ENCODE peak calls at places on chromosomes 6 and 20, in five cellular contexts. M is ELR, U is GM13977, S is tibial nerve, F is SK-N-MC. J is an unnamed sample.

GRCh38 chr6:107068691-107069630 is 41.0 kb downstream of the MTRES1 start:
- DNase-seq in F (no peak), M (no peak), S (no peak), U (no peak), J (no peak)

GRCh38 chr6:33694401-33694931 is 17.0 kb downstream of the UQCC2 start:
- DNase-seq in M (peak), F (no peak), U (no peak), S (no peak), J (peak)

GRCh38 chr20:22490287-22491187 is 93.8 kb downstream of the FOXA2 start:
- DNase-seq in M (no peak), S (no peak), F (no peak), U (no peak), J (peak)

GRCh38 chr6:111248789-111249188 is 161.5 kb downstream of the SLC16A10 start:
- DNase-seq in S (no peak), F (no peak), M (no peak), U (no peak), J (no peak)

GRCh38 chr6:11609324-11610071 is 71.9 kb downstream of the TMEM170B start:
- DNase-seq in F (no peak), M (peak), U (no peak), S (no peak), J (peak)

GRCh38 chr6:30821862-30822784 is 62.2 kb upstream of the DDR1 start:
- DNase-seq in M (peak), F (no peak), U (peak), S (peak), J (peak)

GRCh38 chr20:48406462-48407235 is 421.1 kb downstream of the PREX1 start:
- DNase-seq in U (no peak), S (no peak), M (no peak), F (no peak), J (no peak)

GRCh38 chr6:152634773-152635172 is 2.4 kb downstream of the SYNE1 start:
- DNase-seq in S (no peak), F (no peak), U (no peak), M (no peak), J (no peak)

GRCh38 chr6:82612475-82612874 is 248.9 kb downstream of the TPBG start:
- DNase-seq in M (no peak), U (no peak), F (no peak), S (no peak), J (peak)

GRCh38 chr6:118881440-118882313 is 12.3 kb upstream of the ASF1A start:
- DNase-seq in S (no peak), M (no peak), F (no peak), U (no peak), J (no peak)

GRCh38 chr6:43541774-43542471 is 25.0 kb downstream of the POLR1C start:
- DNase-seq in F (no peak), U (peak), S (no peak), M (no peak), J (no peak)

GRCh38 chr6:24672573-24673182 is 5.8 kb downstream of the ACOT13 start:
- DNase-seq in F (no peak), U (no peak), M (no peak), S (no peak), J (no peak)

GRCh38 chr6:35487653-35488516 is 9.0 kb downstream of the TEAD3 start:
- DNase-seq in S (no peak), F (no peak), M (peak), U (no peak), J (no peak)

GRCh38 chr6:392441-393390 is 1.2 kb downstream of the IRF4 start:
- DNase-seq in U (no peak), S (no peak), F (no peak), M (no peak), J (no peak)

J was measured in cardiac muscle cell.